ENCODE peak calls at places on chromosomes 13 and 19, in four cellular contexts. L is Peyer's patch, R is upper lobe of left lung, N is body of pancreas. K is an unnamed sample.

GRCh38 chr13:79413521-79413920 is 7.5 kb upstream of the RBM26 start:
- DNase-seq in L (no peak), R (no peak), N (no peak), K (no peak)

GRCh38 chr13:44806841-44807240 is 182.4 kb downstream of the NUFIP1 start:
- DNase-seq in L (no peak), R (no peak), N (peak), K (no peak)

GRCh38 chr19:1513492-1514294 is 874 bp upstream of the ADAMTSL5 start:
- DNase-seq in L (peak), R (peak), N (peak), K (peak)

GRCh38 chr19:38164526-38164925 is 59.5 kb downstream of the DPF1 start:
- DNase-seq in L (no peak), R (no peak), N (no peak), K (no peak)

GRCh38 chr19:998064-998463 is 2.2 kb upstream of the GRIN3B start:
- DNase-seq in L (no peak), R (no peak), N (no peak), K (no peak)

GRCh38 chr13:34988330-34988791 is 46.3 kb downstream of the NBEA start:
- DNase-seq in L (no peak), R (peak), N (no peak), K (no peak)

GRCh38 chr19:40184273-40184672 is 7.0 kb upstream of the MAP3K10 start:
- DNase-seq in L (no peak), R (no peak), N (no peak), K (no peak)

GRCh38 chr19:6712692-6713670 is 7.5 kb downstream of the C3 start:
- DNase-seq in L (no peak), R (no peak), N (no peak), K (no peak)

GRCh38 chr13:75749407-75749806 is 113.3 kb downstream of the LMO7 start:
- DNase-seq in L (no peak), R (no peak), N (no peak), K (no peak)

GRCh38 chr13:75250526-75251183 is 231.3 kb downstream of the TBC1D4 start:
- DNase-seq in L (no peak), R (no peak), N (no peak), K (no peak)

GRCh38 chr13:32682130-32682529 is 95.9 kb downstream of the PDS5B start:
- DNase-seq in L (no peak), R (no peak), N (no peak), K (no peak)

GRCh38 chr19:47257411-47258169 is 1.3 kb downstream of the CCDC9 start:
- DNase-seq in L (no peak), R (no peak), N (no peak), K (peak)

GRCh38 chr19:11274533-11275086 is 12.3 kb upstream of the DOCK6 start:
- DNase-seq in L (no peak), R (no peak), N (no peak), K (no peak)

GRCh38 chr13:98549728-98550317 is 27.1 kb downstream of the STK24 start:
- DNase-seq in L (peak), R (no peak), N (no peak), K (no peak)

GRCh38 chr13:112724788-112725345 is 35.0 kb downstream of the ATP11A start:
- DNase-seq in L (no peak), R (peak), N (no peak), K (no peak)

GRCh38 chr19:17841810-17842662 is 5.7 kb downstream of the JAK3 start:
- DNase-seq in L (peak), R (peak), N (peak), K (peak)
- TF ChIP-seq POLR2A in L (no peak), R (no peak), N (no peak), K (no peak)

DNA sequence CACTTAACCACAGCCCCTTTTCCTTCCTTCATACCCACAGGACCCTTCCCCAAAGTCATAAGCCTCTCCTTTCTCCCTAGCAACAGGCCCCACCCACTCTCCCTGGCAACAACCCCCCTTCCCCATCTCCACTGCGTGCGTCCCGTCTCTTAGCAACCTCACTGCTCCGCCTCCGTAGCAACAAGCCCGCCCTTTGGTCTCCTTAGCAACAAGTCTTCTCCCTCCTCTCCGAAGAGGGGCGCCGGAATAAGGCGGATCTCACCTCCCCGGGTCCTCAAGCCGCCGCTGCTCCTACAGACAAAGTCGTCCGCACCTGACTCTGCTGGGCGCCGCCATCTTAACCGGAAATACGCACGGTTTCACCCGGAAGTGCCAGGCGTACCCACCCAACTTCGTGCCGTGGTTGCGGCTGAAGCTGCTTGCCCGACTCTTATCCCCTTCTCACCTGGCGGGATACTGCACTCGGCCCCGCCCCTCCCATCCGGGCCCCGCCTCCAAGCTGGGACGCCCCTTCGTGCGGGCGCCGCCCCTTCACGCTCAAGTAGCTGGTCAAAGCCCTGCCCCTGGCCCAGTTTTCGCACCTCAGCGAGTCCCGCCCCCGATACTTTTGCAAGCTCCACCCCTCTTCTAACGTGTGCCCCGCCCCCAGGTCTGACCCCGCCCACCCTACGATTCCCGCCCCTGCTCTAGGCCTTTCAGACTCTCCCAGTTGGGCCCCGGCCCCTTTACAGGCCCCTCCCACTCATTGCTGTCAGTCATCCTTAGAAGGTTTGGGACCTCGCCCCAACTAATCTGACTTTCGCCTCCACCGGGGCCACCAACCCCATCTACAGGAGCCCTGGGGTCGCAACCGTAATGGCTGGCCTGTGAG is at the start of gene HSPBP1:
- DNase-seq in L (peak), R (peak), N (peak), K (peak)
- TF ChIP-seq POLR2A in L (no peak), R (no peak), N (peak), K (peak)

GRCh38 chr19:48962029-48962848 is 2.9 kb upstream of the FTL start:
- DNase-seq in L (peak), R (peak), N (peak), K (no peak)
- TF ChIP-seq POLR2A in L (peak), R (no peak), N (peak), K (no peak)

DNA sequence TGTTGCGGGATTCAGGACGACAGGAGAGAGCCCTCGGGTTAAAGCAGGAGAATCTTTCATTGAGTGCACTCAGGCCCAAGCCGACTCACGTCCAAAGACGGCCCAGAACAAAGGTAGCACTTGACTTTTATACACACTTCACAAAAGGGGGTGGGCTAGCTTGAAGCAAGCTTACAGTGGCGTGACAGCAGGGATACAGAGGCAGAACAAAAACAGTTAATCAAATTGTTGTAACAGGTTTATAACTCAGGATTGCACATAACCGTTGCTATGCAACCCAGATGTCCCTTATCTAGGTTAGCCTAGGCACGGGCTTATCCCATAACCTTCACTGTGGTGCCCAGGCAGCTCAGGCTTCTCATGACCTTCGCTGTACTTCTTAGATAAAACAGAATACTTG is 2.0 kb downstream of the MED25 start:
- DNase-seq in L (no peak), R (no peak), N (peak), K (no peak)
- TF ChIP-seq POLR2A in L (no peak), R (no peak), N (peak), K (no peak)

GRCh38 chr19:18173572-18174294 is at the start of gene IFI30:
- DNase-seq in L (peak), R (peak), N (peak), K (peak)
- TF ChIP-seq POLR2A in L (peak), R (no peak), N (peak), K (peak)

DNA sequence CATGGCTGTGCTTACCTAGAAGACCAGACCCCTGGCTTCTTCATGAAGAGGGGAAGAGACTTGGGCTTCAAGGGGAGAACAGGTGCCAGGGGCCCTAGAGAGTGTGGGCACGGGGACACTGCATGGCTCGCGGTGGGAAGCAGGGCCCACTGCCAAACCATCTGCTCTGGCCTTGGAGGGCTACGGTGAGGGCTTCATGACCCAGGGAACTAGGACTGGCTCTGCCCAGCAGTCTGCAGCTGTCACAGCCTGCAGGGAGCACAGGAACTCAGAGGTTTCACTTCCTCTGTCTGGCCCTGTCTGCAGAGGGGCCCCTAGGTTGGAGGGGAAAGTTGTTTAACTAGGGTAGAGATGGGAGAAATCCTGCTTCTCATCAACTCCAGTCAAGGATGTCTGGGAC is 4.3 kb downstream of the ERCC1 start:
- DNase-seq in L (peak), R (no peak), N (peak), K (no peak)
- TF ChIP-seq POLR2A in L (no peak), R (no peak), N (no peak), K (no peak)

GRCh38 chr19:53520547-53521372 is 17.2 kb upstream of the ZNF331 start:
- DNase-seq in L (peak), R (peak), N (peak), K (peak)
- TF ChIP-seq POLR2A in L (no peak), R (no peak), N (peak), K (peak)

DNA sequence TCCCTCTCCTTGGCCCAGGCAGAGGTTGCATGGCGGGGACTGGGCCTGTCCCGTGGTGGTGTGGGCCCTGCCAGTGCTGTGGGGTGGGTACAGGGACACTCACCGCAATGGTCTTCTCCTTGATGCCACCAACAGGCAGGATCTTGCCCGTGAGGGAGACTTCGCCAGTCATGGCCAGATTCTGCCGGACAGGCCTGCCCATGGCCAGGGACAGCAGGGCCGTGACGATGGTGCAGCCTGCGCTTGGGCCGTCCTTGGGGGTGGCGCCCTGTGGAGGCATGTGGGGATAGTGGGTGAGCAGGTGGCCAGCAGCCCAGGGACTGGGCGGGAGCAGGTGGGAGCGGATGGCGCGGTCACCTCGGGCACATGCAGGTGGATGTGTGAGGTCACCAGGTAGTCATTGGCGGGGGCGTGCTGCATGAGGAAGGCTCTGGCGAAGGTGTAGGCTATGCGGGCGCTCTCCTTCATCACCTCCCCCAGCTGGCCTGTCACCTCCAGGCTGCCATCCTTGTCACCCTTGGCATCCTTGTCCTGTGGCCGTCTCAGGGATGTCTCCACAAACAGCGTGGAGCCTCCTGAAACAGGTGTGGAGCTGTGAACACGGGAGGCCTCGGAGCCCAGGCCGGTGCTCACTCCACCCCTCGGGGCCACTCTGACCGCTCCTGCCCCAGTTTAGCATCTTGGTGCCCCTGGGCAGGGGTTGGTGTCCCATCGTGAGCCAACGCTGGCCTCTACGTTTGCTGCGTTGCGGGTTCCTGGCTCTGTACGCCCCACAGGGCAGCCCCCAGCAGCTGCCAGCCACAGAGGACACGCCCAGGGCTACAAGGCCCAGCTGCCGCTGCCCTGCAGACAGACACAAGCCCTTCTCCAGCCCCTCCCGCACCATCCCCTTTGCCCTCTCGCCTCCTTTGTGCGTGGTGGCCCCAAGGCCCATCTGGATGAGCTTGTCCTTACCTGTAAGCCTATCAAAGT is 3.4 kb downstream of the RPL36 start:
- DNase-seq in L (no peak), R (peak), N (no peak), K (no peak)
- TF ChIP-seq POLR2A in L (no peak), R (no peak), N (no peak), K (no peak)